ENCODE peak calls at places on chromosomes 11 and 22, in five cellular contexts. One of them, this sample, is unnamed. For H3K9me3, the result is how much of the 10 kb centered on the place peaks cover.

GRCh38 chr11:2815762-2816496 is 69.6 kb downstream of the CDKN1C start:
- DNase-seq in sigmoid colon: no peak
- DNase-seq in thoracic aorta: no peak
- DNase-seq in astrocyte: no peak
- DNase-seq in transverse colon: no peak
- DNase-seq in this sample: peak

GRCh38 chr22:49689255-49689770 is 138.4 kb downstream of the BRD1 start:
- DNase-seq in sigmoid colon: no peak
- DNase-seq in thoracic aorta: no peak
- DNase-seq in astrocyte: no peak
- DNase-seq in transverse colon: no peak
- DNase-seq in this sample: no peak

GRCh38 chr22:50705219-50705691 is 32.6 kb downstream of the SHANK3 start:
- DNase-seq in sigmoid colon: peak
- DNase-seq in thoracic aorta: no peak
- DNase-seq in astrocyte: peak
- DNase-seq in transverse colon: no peak
- DNase-seq in this sample: peak

GRCh38 chr11:117232022-117232878 is at the start of the genes PCSK7 and RNF214:
- DNase-seq in sigmoid colon: peak
- DNase-seq in thoracic aorta: no peak
- DNase-seq in astrocyte: no peak
- DNase-seq in transverse colon: peak
- DNase-seq in this sample: peak

GRCh38 chr11:9025101-9025850 is 21.5 kb upstream of the NRIP3 start:
- DNase-seq in sigmoid colon: no peak
- DNase-seq in thoracic aorta: no peak
- DNase-seq in astrocyte: no peak
- DNase-seq in transverse colon: no peak
- DNase-seq in this sample: no peak

GRCh38 chr11:19980388-19980787 is 179.9 kb downstream of the DBX1 start:
- DNase-seq in sigmoid colon: no peak
- DNase-seq in thoracic aorta: no peak
- DNase-seq in astrocyte: no peak
- DNase-seq in transverse colon: no peak
- DNase-seq in this sample: no peak

GRCh38 chr11:103546236-103546635 is 437.0 kb downstream of the DYNC2H1 start:
- DNase-seq in sigmoid colon: no peak
- DNase-seq in thoracic aorta: no peak
- DNase-seq in astrocyte: peak
- DNase-seq in transverse colon: no peak
- DNase-seq in this sample: no peak

GRCh38 chr11:70470127-70470526 is 71.8 kb downstream of the CTTN start:
- DNase-seq in sigmoid colon: peak
- DNase-seq in thoracic aorta: no peak
- DNase-seq in astrocyte: peak
- DNase-seq in transverse colon: no peak
- DNase-seq in this sample: peak

GRCh38 chr11:123261345-123262106 is 66.5 kb upstream of the CLMP start:
- DNase-seq in sigmoid colon: peak
- DNase-seq in thoracic aorta: peak
- DNase-seq in astrocyte: peak
- DNase-seq in transverse colon: peak
- DNase-seq in this sample: peak

GRCh38 chr11:60810151-60810550 is 25.0 kb downstream of the MS4A10 start:
- DNase-seq in sigmoid colon: no peak
- DNase-seq in thoracic aorta: no peak
- DNase-seq in astrocyte: no peak
- DNase-seq in transverse colon: no peak
- DNase-seq in this sample: peak

GRCh38 chr11:123822591-123822990 is 16.4 kb upstream of the OR6M1 start:
- DNase-seq in sigmoid colon: no peak
- DNase-seq in thoracic aorta: no peak
- DNase-seq in astrocyte: peak
- DNase-seq in transverse colon: no peak
- DNase-seq in this sample: no peak

GRCh38 chr11:31783264-31783663 is 27.9 kb downstream of the PAX6 start:
- DNase-seq in sigmoid colon: no peak
- DNase-seq in thoracic aorta: no peak
- DNase-seq in astrocyte: no peak
- DNase-seq in transverse colon: no peak
- DNase-seq in this sample: no peak

GRCh38 chr11:117884994-117885393 is 8.5 kb upstream of the FXYD6 start:
- DNase-seq in sigmoid colon: peak
- DNase-seq in thoracic aorta: no peak
- DNase-seq in astrocyte: peak
- DNase-seq in transverse colon: no peak
- DNase-seq in this sample: no peak

GRCh38 chr22:38867496-38868285 is 4.3 kb downstream of the CBX6 start:
- DNase-seq in sigmoid colon: peak
- DNase-seq in thoracic aorta: no peak
- DNase-seq in astrocyte: no peak
- DNase-seq in transverse colon: no peak
- DNase-seq in this sample: no peak

GRCh38 chr22:45162531-45162930 is 1.2 kb upstream of the NUP50 start:
- DNase-seq in sigmoid colon: no peak
- DNase-seq in thoracic aorta: no peak
- DNase-seq in astrocyte: no peak
- DNase-seq in transverse colon: peak
- DNase-seq in this sample: no peak

GRCh38 chr11:48081151-48082010 is 101.0 kb downstream of the PTPRJ start:
- DNase-seq in sigmoid colon: peak
- DNase-seq in thoracic aorta: peak
- DNase-seq in astrocyte: peak
- DNase-seq in transverse colon: no peak
- DNase-seq in this sample: peak

GRCh38 chr22:36554101-36554500 is 25.1 kb upstream of the EIF3D start:
- DNase-seq in sigmoid colon: no peak
- DNase-seq in thoracic aorta: no peak
- DNase-seq in astrocyte: no peak
- DNase-seq in transverse colon: no peak
- DNase-seq in this sample: no peak

DNA sequence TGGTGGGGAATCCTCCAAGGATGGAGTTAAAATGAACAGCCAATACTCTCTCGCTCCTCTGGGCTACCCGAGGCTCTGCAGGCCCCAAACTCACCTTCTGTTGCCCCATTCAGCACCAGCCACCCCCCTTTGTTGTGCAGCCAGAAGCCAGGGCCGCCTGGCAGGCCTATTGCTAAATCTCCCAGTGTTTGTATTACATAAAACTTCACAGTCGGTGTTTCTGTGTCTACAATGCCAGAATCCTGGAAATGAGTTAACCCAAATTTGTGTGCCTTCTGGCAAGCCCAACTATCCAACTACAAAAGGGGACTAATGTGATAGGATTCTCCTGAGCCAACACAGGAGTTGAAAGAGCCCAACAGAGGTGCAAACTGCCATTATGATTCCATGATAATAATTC is 9.3 kb downstream of the KCNJ5 start:
- DNase-seq in sigmoid colon: no peak
- DNase-seq in thoracic aorta: no peak
- DNase-seq in astrocyte: no peak
- DNase-seq in transverse colon: no peak
- DNase-seq in this sample: no peak
- H3K4me3 ChIP-seq in sigmoid colon: no peak
- H3K4me3 ChIP-seq in thoracic aorta: no peak
- H3K4me3 ChIP-seq in astrocyte: no peak
- H3K4me3 ChIP-seq in transverse colon: no peak
- H3K4me3 ChIP-seq in this sample: no peak

GRCh38 chr22:48362736-48363404 is 1464.8 kb downstream of the BRD1 start:
- DNase-seq in sigmoid colon: peak
- DNase-seq in thoracic aorta: no peak
- DNase-seq in astrocyte: no peak
- DNase-seq in transverse colon: peak
- DNase-seq in this sample: peak
- H3K9me3 ChIP-seq in sigmoid colon: under half
- H3K9me3 ChIP-seq in thoracic aorta: under half
- H3K9me3 ChIP-seq in astrocyte: under half
- H3K9me3 ChIP-seq in transverse colon: under half
- H3K9me3 ChIP-seq in this sample: under half

GRCh38 chr11:110430267-110431211 is 791 bp downstream of the FDX1 start:
- DNase-seq in sigmoid colon: peak
- DNase-seq in thoracic aorta: no peak
- DNase-seq in astrocyte: peak
- DNase-seq in transverse colon: peak
- DNase-seq in this sample: peak
- TF ChIP-seq CTCF in sigmoid colon: no peak
- TF ChIP-seq CTCF in thoracic aorta: no peak
- TF ChIP-seq CTCF in astrocyte: no peak
- TF ChIP-seq CTCF in transverse colon: no peak
- TF ChIP-seq CTCF in this sample: no peak

DNA sequence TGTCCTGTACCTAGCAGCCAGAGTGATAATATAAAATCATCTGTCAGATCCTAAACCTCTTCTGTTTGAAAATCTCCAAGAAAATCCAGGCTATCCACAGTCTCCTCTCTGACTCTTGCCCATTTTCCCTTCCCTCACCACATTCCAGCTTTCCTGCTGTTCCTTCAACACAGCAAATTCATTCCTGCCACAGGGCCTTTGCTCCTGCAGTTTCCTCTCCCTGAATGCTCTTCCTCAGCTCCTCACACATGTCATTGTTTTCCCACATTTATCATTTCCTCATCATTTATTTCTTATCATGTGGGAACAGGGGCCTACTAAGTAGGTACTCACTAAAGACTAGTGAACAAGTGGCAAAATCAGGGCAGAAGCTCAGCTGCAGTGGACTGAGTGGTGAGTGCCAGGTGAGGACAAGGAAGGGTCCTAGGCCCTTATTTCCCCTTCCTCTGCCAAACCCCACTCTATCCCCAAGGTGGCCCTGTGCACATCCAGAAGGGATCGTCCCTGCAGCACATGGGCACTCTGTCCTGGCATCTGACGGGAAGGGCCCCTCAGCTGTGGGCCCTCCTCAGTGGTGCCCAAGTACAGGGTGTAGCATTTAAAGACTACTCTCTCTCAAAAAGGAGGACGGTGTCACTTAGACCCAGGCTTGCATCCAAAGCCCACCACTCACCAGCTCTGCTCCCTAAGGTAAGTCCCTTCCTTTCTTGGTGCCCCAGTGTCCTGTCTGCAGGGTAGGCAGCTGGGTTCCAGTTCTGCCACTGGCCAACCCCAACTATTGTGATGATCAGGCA is 2.0 kb downstream of the LRRC32 start:
- DNase-seq in sigmoid colon: peak
- DNase-seq in thoracic aorta: no peak
- DNase-seq in astrocyte: no peak
- DNase-seq in transverse colon: peak
- DNase-seq in this sample: peak
- H3K4me3 ChIP-seq in sigmoid colon: no peak
- H3K4me3 ChIP-seq in thoracic aorta: peak
- H3K4me3 ChIP-seq in astrocyte: no peak
- H3K4me3 ChIP-seq in transverse colon: peak
- H3K4me3 ChIP-seq in this sample: peak